ENCODE peak calls at places on chromosomes 13 and 19, in four cellular contexts. M, W, U and J are unnamed samples.

GRCh38 chr19:14562660-14563589 is 8.9 kb downstream of the NDUFB7 start:
- DNase-seq in U (no peak), M (no peak), W (peak), J (no peak)

GRCh38 chr19:27974082-27974513 is 1238.9 kb downstream of the UQCRFS1 start:
- DNase-seq in U (peak), W (no peak), M (peak), J (no peak)

GRCh38 chr13:99984134-99984462 is 2.5 kb downstream of the ZIC2 start:
- DNase-seq in W (no peak), M (no peak), U (no peak), J (no peak)

GRCh38 chr19:1364070-1364719 is 19.5 kb upstream of the NDUFS7 start:
- DNase-seq in U (no peak), W (no peak), M (no peak), J (no peak)

GRCh38 chr13:20798027-20798426 is 24.3 kb upstream of the EEF1AKMT1 start:
- DNase-seq in U (no peak), M (no peak), W (no peak), J (no peak)

GRCh38 chr13:111413407-111414187 is 93.2 kb downstream of the TEX29 start:
- DNase-seq in W (no peak), M (no peak), U (no peak), J (no peak)

GRCh38 chr13:31797154-31797775 is 57.9 kb downstream of the RXFP2 start:
- DNase-seq in U (peak), W (no peak), M (no peak), J (no peak)

GRCh38 chr19:19561946-19562664 is 24.0 kb downstream of the CILP2 start:
- DNase-seq in M (no peak), W (no peak), U (no peak), J (no peak)

GRCh38 chr13:46288570-46289259 is 77.0 kb downstream of the LRRC63 start:
- DNase-seq in W (no peak), M (no peak), U (peak), J (peak)

GRCh38 chr13:23828866-23829265 is 60.3 kb downstream of the MIPEP start:
- DNase-seq in W (no peak), U (no peak), M (no peak), J (no peak)

GRCh38 chr13:62799931-62800436 is 1384.3 kb upstream of the PCDH20 start:
- DNase-seq in M (no peak), W (no peak), U (no peak), J (no peak)

GRCh38 chr19:50537769-50538230 is 24.1 kb upstream of the ASPDH start:
- DNase-seq in W (peak), M (peak), U (peak), J (peak)

GRCh38 chr13:35711909-35712308 is 235.4 kb upstream of the MAB21L1 start:
- DNase-seq in U (no peak), M (no peak), W (no peak), J (no peak)

GRCh38 chr19:7917292-7918061 is 2.7 kb upstream of the SNAPC2 start:
- DNase-seq in U (peak), W (peak), M (no peak), J (no peak)

GRCh38 chr13:41802684-41803554 is 158.0 kb downstream of the VWA8 start:
- DNase-seq in W (no peak), U (no peak), M (no peak), J (no peak)

GRCh38 chr13:59680429-59681024 is 483.2 kb downstream of the DIAPH3 start:
- DNase-seq in U (peak), W (no peak), M (no peak), J (no peak)

GRCh38 chr19:10001899-10002298 is 8.4 kb downstream of the COL5A3 start:
- DNase-seq in W (peak), U (peak), M (no peak), J (no peak)

GRCh38 chr13:66234159-66234558 is 996.0 kb downstream of the PCDH9 start:
- DNase-seq in M (no peak), W (no peak), U (no peak), J (no peak)

GRCh38 chr19:8196271-8196908 is 12.8 kb upstream of the CERS4 start:
- DNase-seq in W (no peak), M (no peak), U (no peak), J (no peak)

GRCh38 chr19:42250249-42250665 is 4.7 kb downstream of the ERF start:
- DNase-seq in W (peak), M (no peak), U (no peak), J (no peak)

GRCh38 chr13:22549126-22549525 is 631.7 kb upstream of the SGCG start:
- DNase-seq in W (no peak), U (no peak), M (no peak), J (no peak)

GRCh38 chr13:76828316-76828741 is 57.9 kb downstream of the KCTD12 start:
- DNase-seq in M (no peak), U (no peak), W (no peak), J (no peak)

GRCh38 chr13:35283856-35284255 is 192.6 kb downstream of the MAB21L1 start:
- DNase-seq in U (peak), W (no peak), M (no peak), J (no peak)

GRCh38 chr19:46700704-46701103 is 16.2 kb downstream of the PRKD2 start:
- DNase-seq in U (no peak), M (no peak), W (no peak), J (no peak)

GRCh38 chr19:46696052-46696451 is 20.9 kb downstream of the PRKD2 start:
- DNase-seq in U (no peak), M (no peak), W (no peak), J (no peak)

GRCh38 chr19:46693760-46694159 is 23.2 kb downstream of the PRKD2 start:
- DNase-seq in M (no peak), W (no peak), U (no peak), J (no peak)

GRCh38 chr19:46698395-46699321 is 18.3 kb downstream of the PRKD2 start:
- DNase-seq in W (no peak), U (no peak), M (no peak), J (no peak)

GRCh38 chr19:46697142-46697960 is 19.6 kb downstream of the PRKD2 start:
- DNase-seq in U (peak), M (peak), W (peak), J (peak)
- H3K27ac ChIP-seq in U (no peak), M (no peak), W (no peak), J (no peak)

GRCh38 chr19:16159655-16160054 is 13.7 kb downstream of the CIB3 start:
- DNase-seq in U (no peak), W (no peak), M (no peak), J (no peak)

GRCh38 chr19:16164222-16164890 is 9.0 kb downstream of the CIB3 start:
- DNase-seq in M (no peak), U (no peak), W (no peak), J (no peak)

GRCh38 chr19:16160445-16160942 is 12.8 kb downstream of the CIB3 start:
- DNase-seq in U (no peak), M (no peak), W (no peak), J (no peak)

GRCh38 chr19:16161848-16162247 is 11.5 kb downstream of the CIB3 start:
- DNase-seq in U (peak), M (no peak), W (no peak), J (no peak)

DNA sequence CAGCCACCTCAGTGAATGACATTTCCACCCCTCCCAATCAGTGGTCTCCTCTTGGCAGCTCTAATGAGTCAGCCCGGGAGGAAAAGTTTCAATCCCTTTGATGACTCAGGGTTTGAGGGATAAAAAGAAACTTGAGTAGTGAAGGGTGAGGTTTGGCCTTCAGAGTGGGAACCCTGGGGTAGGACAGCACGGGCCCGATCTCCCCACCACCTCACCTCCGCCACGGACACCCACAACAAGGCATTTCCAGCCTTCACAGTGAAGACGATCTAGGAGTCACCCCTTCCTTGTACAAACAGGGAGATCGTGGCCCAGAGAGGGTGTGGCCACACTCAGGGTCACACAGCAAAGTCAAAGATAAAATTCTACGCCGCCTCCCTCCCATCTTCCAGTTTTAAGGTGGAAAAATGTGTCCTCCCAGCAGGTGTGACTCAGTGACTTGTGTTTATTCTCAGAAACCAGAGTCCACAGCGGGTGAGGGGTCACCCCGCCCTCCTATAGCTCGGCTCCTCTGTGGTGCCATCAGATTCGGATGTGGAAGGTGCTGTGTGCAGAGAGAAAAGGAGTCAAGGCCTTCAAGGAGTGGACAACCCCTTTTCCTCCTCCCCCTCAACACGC is 12.3 kb downstream of the CIB3 start:
- DNase-seq in W (no peak), U (peak), M (no peak), J (no peak)
- H3K27ac ChIP-seq in W (no peak), U (peak), M (no peak), J (no peak)

GRCh38 chr13:112703935-112704633 is 14.2 kb downstream of the ATP11A start:
- DNase-seq in U (no peak), M (no peak), W (no peak), J (no peak)
- H3K27ac ChIP-seq in U (no peak), M (no peak), W (peak), J (no peak)

DNA sequence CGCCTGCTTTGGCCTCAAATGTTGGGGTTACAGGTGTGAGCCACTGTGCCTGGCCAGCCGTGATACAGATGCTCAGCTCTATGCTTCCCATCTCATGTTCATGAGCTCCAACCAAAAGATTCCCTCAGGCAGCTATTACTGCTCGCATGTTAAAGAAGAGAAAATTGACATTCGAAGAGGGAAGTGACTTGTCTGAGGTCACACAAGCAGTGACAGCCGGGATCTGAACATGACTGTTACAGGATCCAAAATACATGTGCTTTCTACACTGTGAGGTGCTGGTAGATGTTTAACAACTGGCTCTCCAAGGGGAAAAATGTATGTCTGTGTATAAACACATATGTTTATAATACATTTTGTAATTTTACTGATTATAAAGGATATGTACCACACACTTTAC is 11.3 kb downstream of the FPR1 start:
- DNase-seq in M (no peak), W (no peak), U (no peak), J (no peak)
- H3K27ac ChIP-seq in M (no peak), W (no peak), U (no peak), J (no peak)

DNA sequence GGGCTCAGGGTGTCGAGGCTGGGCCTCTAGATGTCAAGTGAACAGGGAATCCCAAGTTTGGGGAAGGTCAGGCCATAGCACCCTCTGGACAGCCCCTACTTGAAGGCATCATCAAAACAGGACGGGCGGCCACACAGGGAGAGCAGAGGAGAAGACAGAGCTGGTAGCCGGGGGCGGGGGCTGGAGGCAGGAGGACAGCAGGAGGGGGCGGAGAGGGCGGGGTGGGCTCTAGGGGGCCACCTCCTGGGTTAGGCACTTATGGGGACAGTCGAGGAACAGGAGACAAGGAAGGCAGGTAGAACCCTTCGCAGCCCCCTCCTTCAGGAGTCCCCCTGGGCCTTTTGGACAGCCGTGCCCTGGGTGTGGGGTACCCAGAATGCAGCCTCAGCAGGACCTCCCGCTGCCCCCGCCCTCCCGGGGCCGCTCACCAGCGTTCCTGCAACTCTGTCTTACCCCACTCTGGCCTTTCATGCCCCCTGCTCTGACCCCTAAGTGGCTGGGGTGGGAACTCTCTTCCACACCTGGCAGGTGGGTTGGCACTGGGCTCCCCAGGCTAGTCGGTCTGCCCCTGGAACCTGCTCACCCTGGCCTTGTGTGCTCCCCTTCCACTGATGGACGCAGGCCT is 5.8 kb downstream of the SSBP4 start:
- DNase-seq in W (no peak), U (no peak), M (no peak), J (no peak)
- H3K27ac ChIP-seq in W (peak), U (no peak), M (peak), J (peak)